ENCODE peak calls at places on chromosomes 7 and 10, in seven cellular contexts. K, W, X, C, O, L and A are unnamed samples.

GRCh38 chr7:87146740-87147386 is 5.4 kb upstream of the DMTF1 start:
- DNase-seq in K (no peak), W (no peak), X (peak), C (no peak), O (no peak), L (no peak), A (peak)

GRCh38 chr10:78932861-78933260 is 135.9 kb upstream of the ZMIZ1 start:
- DNase-seq in K (no peak), W (no peak), X (no peak), C (no peak), O (no peak), L (no peak), A (no peak)

GRCh38 chr10:124647421-124648130 is 96.6 kb downstream of the FAM53B start:
- DNase-seq in K (no peak), W (peak), X (no peak), C (no peak), O (no peak), L (peak), A (peak)

GRCh38 chr10:125448596-125448995 is 234.4 kb downstream of the TEX36 start:
- DNase-seq in K (peak), W (no peak), X (peak), C (no peak), O (peak), L (peak), A (peak)

GRCh38 chr7:131933890-131934289 is 377.5 kb upstream of the PODXL start:
- DNase-seq in K (no peak), W (no peak), X (no peak), C (no peak), O (no peak), L (no peak), A (no peak)

GRCh38 chr10:124943301-124944092 is 1.6 kb downstream of the ZRANB1 start:
- DNase-seq in K (no peak), W (peak), X (no peak), C (no peak), O (no peak), L (peak), A (no peak)

GRCh38 chr7:112143567-112143966 is 62.6 kb downstream of the DOCK4 start:
- DNase-seq in K (no peak), W (peak), X (no peak), C (no peak), O (no peak), L (peak), A (no peak)

GRCh38 chr7:137846588-137847417 is at the start of gene DGKI:
- DNase-seq in K (no peak), W (no peak), X (peak), C (peak), O (peak), L (no peak), A (peak)

GRCh38 chr10:86256690-86257315 is 109.8 kb downstream of the GRID1 start:
- DNase-seq in K (no peak), W (no peak), X (peak), C (no peak), O (no peak), L (no peak), A (peak)

GRCh38 chr7:3260425-3260762 is 40.7 kb upstream of the SDK1 start:
- DNase-seq in K (no peak), W (no peak), X (no peak), C (peak), O (no peak), L (peak), A (no peak)

GRCh38 chr7:78226059-78226658 is 427.6 kb downstream of the PHTF2 start:
- DNase-seq in K (peak), W (peak), X (peak), C (peak), O (peak), L (peak), A (peak)

GRCh38 chr10:85916999-85917573 is 449.5 kb downstream of the GRID1 start:
- DNase-seq in K (no peak), W (no peak), X (no peak), C (no peak), O (no peak), L (no peak), A (no peak)

GRCh38 chr10:98045785-98046389 is 15.5 kb upstream of the CRTAC1 start:
- DNase-seq in K (peak), W (peak), X (peak), C (peak), O (peak), L (peak), A (peak)

GRCh38 chr10:29496341-29497162 is 138.2 kb downstream of the SVIL start:
- DNase-seq in K (peak), W (peak), X (peak), C (peak), O (peak), L (peak), A (peak)

GRCh38 chr7:24619978-24620377 is 46.7 kb downstream of the PALS2 start:
- DNase-seq in K (no peak), W (no peak), X (no peak), C (no peak), O (no peak), L (no peak), A (peak)

GRCh38 chr10:114359041-114359952 is 45.0 kb downstream of the AFAP1L2 start:
- DNase-seq in K (no peak), W (peak), X (no peak), C (no peak), O (no peak), L (no peak), A (peak)

GRCh38 chr10:33703897-33704825 is 369.7 kb upstream of the NRP1 start:
- DNase-seq in K (no peak), W (no peak), X (no peak), C (peak), O (no peak), L (peak), A (no peak)

GRCh38 chr10:127899766-127900382 is 7.0 kb upstream of the PTPRE start:
- DNase-seq in K (no peak), W (no peak), X (no peak), C (no peak), O (no peak), L (no peak), A (no peak)

GRCh38 chr10:91820144-91820543 is 21.9 kb downstream of the TNKS2 start:
- DNase-seq in K (no peak), W (peak), X (no peak), C (no peak), O (no peak), L (peak), A (peak)
- H4K8ac ChIP-seq in K (no peak), W (no peak), X (no peak), C (no peak), O (no peak), L (no peak), A (no peak)

GRCh38 chr7:37488163-37488759 is 39.6 kb upstream of the ELMO1 start:
- DNase-seq in K (no peak), W (peak), X (peak), C (no peak), O (no peak), L (no peak), A (peak)
- H4K8ac ChIP-seq in K (no peak), W (no peak), X (no peak), C (no peak), O (no peak), L (no peak), A (peak)

DNA sequence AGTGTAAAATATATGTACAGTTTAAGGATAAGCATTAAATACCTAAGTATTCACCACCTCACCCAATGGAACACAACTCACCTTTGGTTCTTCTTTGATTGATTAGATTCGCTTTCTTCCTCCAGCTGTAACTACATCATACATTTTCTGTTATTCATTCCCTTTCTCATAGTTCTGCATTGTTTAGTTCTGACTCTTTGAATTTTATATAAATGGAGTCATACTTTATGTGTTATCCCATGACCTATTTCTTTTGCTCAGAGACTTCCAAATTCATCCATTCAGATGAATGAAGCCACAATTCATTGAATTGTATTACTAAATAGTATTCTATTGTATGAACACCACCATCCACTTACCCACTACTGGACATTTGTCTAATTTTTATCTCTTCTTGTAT is 12.3 kb downstream of the THNSL1 start:
- DNase-seq in K (no peak), W (no peak), X (no peak), C (no peak), O (no peak), L (peak), A (no peak)
- H4K8ac ChIP-seq in K (no peak), W (no peak), X (no peak), C (no peak), O (no peak), L (no peak), A (no peak)

GRCh38 chr10:102234866-102235597 is 6.3 kb downstream of the PITX3 start:
- DNase-seq in K (no peak), W (no peak), X (no peak), C (no peak), O (no peak), L (no peak), A (no peak)

GRCh38 chr10:102235598-102235920 is 5.8 kb downstream of the PITX3 start:
- DNase-seq in K (no peak), W (no peak), X (no peak), C (no peak), O (no peak), L (peak), A (no peak)

GRCh38 chr10:102231357-102232318 is 5.5 kb downstream of the ELOVL3 start:
- DNase-seq in K (no peak), W (peak), X (peak), C (peak), O (no peak), L (no peak), A (peak)

GRCh38 chr10:102235991-102236390 is 5.3 kb downstream of the PITX3 start:
- DNase-seq in K (no peak), W (no peak), X (no peak), C (no peak), O (no peak), L (no peak), A (no peak)

GRCh38 chr10:102233997-102234396 is 7.3 kb downstream of the PITX3 start:
- DNase-seq in K (no peak), W (no peak), X (no peak), C (no peak), O (no peak), L (no peak), A (no peak)
- H4K8ac ChIP-seq in K (no peak), W (no peak), X (no peak), C (no peak), O (no peak), L (no peak), A (no peak)

GRCh38 chr7:83347836-83348482 is 185.3 kb upstream of the PCLO start:
- DNase-seq in K (no peak), W (peak), X (no peak), C (peak), O (no peak), L (peak), A (peak)
- H4K8ac ChIP-seq in K (no peak), W (no peak), X (no peak), C (no peak), O (no peak), L (no peak), A (no peak)

GRCh38 chr7:38524786-38525185 is 106.4 kb downstream of the AMPH start:
- DNase-seq in K (no peak), W (no peak), X (no peak), C (no peak), O (no peak), L (peak), A (no peak)
- H4K8ac ChIP-seq in K (no peak), W (no peak), X (no peak), C (no peak), O (no peak), L (no peak), A (no peak)

GRCh38 chr10:48789861-48790739 is 105.4 kb downstream of the WDFY4 start:
- DNase-seq in K (no peak), W (no peak), X (no peak), C (no peak), O (no peak), L (no peak), A (no peak)
- H4K8ac ChIP-seq in K (no peak), W (no peak), X (no peak), C (no peak), O (no peak), L (no peak), A (no peak)

GRCh38 chr10:103698266-103698665 is 157.1 kb downstream of the SH3PXD2A start:
- DNase-seq in K (no peak), W (no peak), X (no peak), C (no peak), O (no peak), L (no peak), A (no peak)
- H4K8ac ChIP-seq in K (peak), W (no peak), X (no peak), C (no peak), O (no peak), L (no peak), A (no peak)